ENCODE peak calls at places on chromosomes 13 and 19, in seven cellular contexts. F is colonic mucosa, M is neural progenitor cell, Y is GM23338, Q is heart left ventricle, H is A549, W is right atrium auricular region. K is an unnamed sample. For H3K4me1, the result is how much of the 10 kb centered on the place peaks cover.

GRCh38 chr19:44737238-44738160 is 11.0 kb upstream of the BCL3 start:
- DNase-seq in Y (no peak), W (no peak), Q (no peak), M (no peak), F (no peak), H (peak), K (no peak)

GRCh38 chr13:45690636-45691035 is 11.5 kb upstream of the CBY2 start:
- DNase-seq in Y (no peak), H (no peak), Q (no peak), M (no peak), F (no peak), W (no peak), K (no peak)

GRCh38 chr13:106173346-106173745 is 362.1 kb downstream of the EFNB2 start:
- DNase-seq in Q (no peak), H (no peak), W (no peak), M (no peak), F (no peak), Y (no peak), K (no peak)

GRCh38 chr13:51625555-51626345 is 41.5 kb downstream of the WDFY2 start:
- DNase-seq in Q (peak), Y (no peak), W (no peak), H (no peak), M (no peak), F (no peak), K (no peak)

GRCh38 chr19:37572203-37572602 is 22.4 kb downstream of the ZNF571 start:
- DNase-seq in H (no peak), W (no peak), Y (no peak), Q (no peak), F (no peak), M (no peak), K (no peak)

GRCh38 chr13:37534181-37534580 is 64.4 kb downstream of the POSTN start:
- DNase-seq in H (no peak), Y (no peak), F (no peak), Q (no peak), W (no peak), M (no peak), K (no peak)

GRCh38 chr19:5045956-5046338 is 77.0 kb downstream of the KDM4B start:
- DNase-seq in W (no peak), Y (no peak), Q (no peak), H (peak), F (peak), M (no peak), K (no peak)

GRCh38 chr19:44278181-44278690 is 18.6 kb downstream of the ZNF233 start:
- DNase-seq in W (no peak), M (no peak), Q (no peak), F (no peak), H (no peak), Y (no peak), K (no peak)

GRCh38 chr13:28401303-28402056 is 93.4 kb downstream of the FLT1 start:
- DNase-seq in Q (no peak), M (no peak), W (no peak), Y (no peak), F (no peak), H (no peak), K (no peak)

GRCh38 chr19:38125238-38125637 is 98.8 kb downstream of the DPF1 start:
- DNase-seq in H (no peak), Y (no peak), M (no peak), W (no peak), F (no peak), Q (no peak), K (no peak)

GRCh38 chr19:17069249-17069648 is 6.0 kb downstream of the HAUS8 start:
- DNase-seq in Y (peak), M (no peak), W (no peak), F (no peak), Q (no peak), H (no peak), K (no peak)

GRCh38 chr19:41928221-41928683 is at the start of gene ERFL:
- DNase-seq in Q (no peak), Y (peak), H (no peak), M (peak), W (no peak), F (peak), K (no peak)

GRCh38 chr13:96771501-96772367 is 222.5 kb downstream of the OXGR1 start:
- DNase-seq in F (no peak), M (no peak), Y (no peak), W (no peak), Q (peak), H (no peak), K (peak)

GRCh38 chr13:110423689-110424302 is 116.7 kb downstream of the COL4A2 start:
- DNase-seq in Q (no peak), W (no peak), H (no peak), M (no peak), Y (no peak), F (no peak), K (no peak)

GRCh38 chr13:85590231-85590931 is 208.8 kb downstream of the SLITRK6 start:
- DNase-seq in W (no peak), M (no peak), H (peak), F (no peak), Q (no peak), Y (no peak), K (no peak)

GRCh38 chr19:29537601-29538000 is 11.8 kb downstream of the VSTM2B start:
- DNase-seq in W (no peak), F (no peak), H (no peak), M (no peak), Y (no peak), Q (no peak), K (peak)

GRCh38 chr13:114049026-114049425 is 75.2 kb upstream of the C13orf46 start:
- DNase-seq in Y (no peak), W (no peak), F (peak), Q (no peak), H (no peak), M (no peak), K (no peak)

DNA sequence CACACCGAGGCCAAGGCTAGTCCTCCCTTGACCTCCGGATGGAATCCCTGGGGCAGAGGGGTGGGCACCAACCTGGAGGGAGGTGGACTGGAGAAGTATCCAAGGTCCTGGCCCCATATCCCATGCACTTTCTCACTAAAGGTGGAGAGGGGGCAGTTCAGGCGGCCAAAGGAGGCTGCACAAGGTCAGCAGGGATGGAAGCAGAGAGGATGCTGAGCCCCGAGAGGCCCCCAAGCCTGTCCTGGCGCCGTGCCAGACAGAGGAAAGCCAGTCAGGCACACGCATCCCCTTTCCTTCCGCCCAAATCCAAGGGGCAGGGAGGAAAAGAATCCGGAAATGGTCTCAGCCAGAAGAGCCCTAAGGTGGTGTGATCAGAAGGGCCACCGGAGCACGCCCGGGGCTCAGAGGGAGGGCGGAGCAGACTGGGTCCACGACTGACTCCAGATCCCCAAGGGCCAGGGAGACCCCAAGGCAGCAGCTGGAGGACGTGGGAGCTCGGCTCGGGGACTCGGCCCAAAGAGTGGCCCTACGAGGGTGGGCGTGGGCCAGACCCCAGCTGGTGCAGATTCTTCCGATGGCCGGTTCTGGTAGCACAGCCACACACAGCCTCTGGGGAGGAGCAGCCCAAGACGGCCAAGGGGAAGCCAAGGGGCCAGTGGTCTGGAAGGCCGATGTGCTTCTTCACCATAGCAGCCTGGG is 60.0 kb downstream of the MLLT1 start:
- DNase-seq in Q (no peak), M (no peak), W (no peak), H (no peak), Y (no peak), F (no peak), K (no peak)
- H3K4me1 ChIP-seq in Q (half or more), M (under half), W (under half), H (under half), Y (under half), F (under half), K (under half)

DNA sequence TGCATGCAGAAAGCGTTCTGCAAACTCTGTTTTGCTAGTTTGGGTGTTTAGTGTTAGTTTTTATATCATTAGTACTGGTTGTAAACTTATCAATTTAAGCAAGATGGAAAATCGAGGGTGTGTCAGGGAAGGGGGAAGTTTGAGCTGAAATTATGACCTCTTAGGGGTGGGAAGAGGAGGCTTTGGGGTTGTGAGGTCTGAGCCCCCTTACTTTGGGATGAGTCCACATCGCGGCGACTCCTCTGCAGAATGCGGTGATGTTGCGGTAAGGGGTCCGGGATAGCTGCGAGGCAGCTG is 745 bp upstream of the NDUFS7 start:
- DNase-seq in Q (no peak), W (no peak), F (no peak), Y (no peak), H (no peak), M (no peak), K (no peak)
- H3K27ac ChIP-seq in Q (no peak), W (no peak), F (no peak), Y (no peak), H (no peak), M (no peak), K (no peak)

GRCh38 chr13:98312606-98313005 is 135.5 kb upstream of the RNF113B start:
- DNase-seq in Y (no peak), M (no peak), F (no peak), H (no peak), Q (no peak), W (no peak), K (no peak)

GRCh38 chr13:98309569-98310335 is 132.7 kb upstream of the RNF113B start:
- DNase-seq in Y (no peak), M (no peak), Q (no peak), F (no peak), W (no peak), H (no peak), K (no peak)

GRCh38 chr13:98311200-98311548 is 134.1 kb upstream of the RNF113B start:
- DNase-seq in F (no peak), W (no peak), Y (no peak), M (no peak), Q (no peak), H (no peak), K (no peak)

GRCh38 chr13:98308525-98308911 is 131.4 kb upstream of the RNF113B start:
- DNase-seq in Y (no peak), H (no peak), M (no peak), W (no peak), F (no peak), Q (no peak), K (no peak)

GRCh38 chr13:98310485-98311199 is 133.6 kb upstream of the RNF113B start:
- DNase-seq in Q (no peak), M (no peak), H (no peak), W (no peak), F (no peak), Y (no peak), K (no peak)
- TF ChIP-seq CTCF in Q (no peak), M (no peak), H (no peak), W (no peak), F (no peak), Y (no peak), K (no peak)

GRCh38 chr19:2235396-2236284 is 489 bp downstream of the PLEKHJ1 start:
- DNase-seq in Y (peak), F (peak), M (peak), W (no peak), H (no peak), Q (peak), K (no peak)
- H3K4me1 ChIP-seq in Y (under half), F (under half), M (under half), W (under half), H (under half), Q (half or more), K (half or more)